ENCODE peak calls at places on chromosomes 12 and 14, in eight cellular contexts. One of them, this sample, is unnamed.

GRCh38 chr14:74654931-74655330 is 42.9 kb upstream of the LTBP2 start:
- DNase-seq in astrocyte of the cerebellum: no peak
- DNase-seq in lower leg skin: no peak
- DNase-seq in right cardiac atrium: no peak
- DNase-seq in OCI-LY7: no peak
- DNase-seq in foreskin fibroblast: no peak
- DNase-seq in IMR-90: no peak
- DNase-seq in ovary: no peak
- DNase-seq in this sample: no peak

GRCh38 chr12:53097207-53097563 is 282 bp upstream of the IGFBP6 start:
- DNase-seq in right cardiac atrium: no peak
- DNase-seq in foreskin fibroblast: peak
- DNase-seq in IMR-90: peak
- DNase-seq in lower leg skin: no peak
- DNase-seq in ovary: peak
- DNase-seq in astrocyte of the cerebellum: no peak
- DNase-seq in OCI-LY7: no peak
- DNase-seq in this sample: no peak

GRCh38 chr12:46303039-46303666 is 34.3 kb upstream of the SLC38A1 start:
- DNase-seq in lower leg skin: no peak
- DNase-seq in OCI-LY7: peak
- DNase-seq in astrocyte of the cerebellum: peak
- DNase-seq in right cardiac atrium: no peak
- DNase-seq in ovary: no peak
- DNase-seq in foreskin fibroblast: no peak
- DNase-seq in IMR-90: peak
- DNase-seq in this sample: peak

GRCh38 chr12:54431911-54432814 is 13.1 kb upstream of the ITGA5 start:
- DNase-seq in foreskin fibroblast: peak
- DNase-seq in right cardiac atrium: peak
- DNase-seq in IMR-90: peak
- DNase-seq in astrocyte of the cerebellum: no peak
- DNase-seq in OCI-LY7: no peak
- DNase-seq in ovary: peak
- DNase-seq in lower leg skin: peak
- DNase-seq in this sample: no peak

GRCh38 chr14:75391953-75392352 is 35.9 kb upstream of the JDP2 start:
- DNase-seq in foreskin fibroblast: no peak
- DNase-seq in astrocyte of the cerebellum: no peak
- DNase-seq in ovary: no peak
- DNase-seq in lower leg skin: no peak
- DNase-seq in OCI-LY7: no peak
- DNase-seq in right cardiac atrium: no peak
- DNase-seq in IMR-90: no peak
- DNase-seq in this sample: no peak

GRCh38 chr12:39620664-39621658 is 1.4 kb upstream of the ABCD2 start:
- DNase-seq in right cardiac atrium: peak
- DNase-seq in foreskin fibroblast: no peak
- DNase-seq in ovary: no peak
- DNase-seq in IMR-90: no peak
- DNase-seq in lower leg skin: no peak
- DNase-seq in astrocyte of the cerebellum: no peak
- DNase-seq in OCI-LY7: peak
- DNase-seq in this sample: no peak

GRCh38 chr12:124391340-124392261 is 96.7 kb downstream of the RFLNA start:
- DNase-seq in right cardiac atrium: peak
- DNase-seq in lower leg skin: no peak
- DNase-seq in IMR-90: peak
- DNase-seq in OCI-LY7: peak
- DNase-seq in foreskin fibroblast: no peak
- DNase-seq in ovary: peak
- DNase-seq in astrocyte of the cerebellum: no peak
- DNase-seq in this sample: no peak

GRCh38 chr12:46111727-46112126 is 121.4 kb upstream of the SCAF11 start:
- DNase-seq in foreskin fibroblast: no peak
- DNase-seq in ovary: no peak
- DNase-seq in right cardiac atrium: no peak
- DNase-seq in lower leg skin: no peak
- DNase-seq in IMR-90: no peak
- DNase-seq in astrocyte of the cerebellum: no peak
- DNase-seq in OCI-LY7: no peak
- DNase-seq in this sample: no peak

GRCh38 chr12:65720136-65720535 is 104.1 kb upstream of the HMGA2 start:
- DNase-seq in lower leg skin: no peak
- DNase-seq in OCI-LY7: no peak
- DNase-seq in IMR-90: peak
- DNase-seq in ovary: no peak
- DNase-seq in right cardiac atrium: no peak
- DNase-seq in foreskin fibroblast: peak
- DNase-seq in astrocyte of the cerebellum: no peak
- DNase-seq in this sample: no peak

GRCh38 chr12:65685514-65685913 is 138.8 kb upstream of the HMGA2 start:
- DNase-seq in astrocyte of the cerebellum: no peak
- DNase-seq in right cardiac atrium: no peak
- DNase-seq in IMR-90: peak
- DNase-seq in ovary: no peak
- DNase-seq in foreskin fibroblast: peak
- DNase-seq in lower leg skin: no peak
- DNase-seq in OCI-LY7: no peak
- DNase-seq in this sample: peak

GRCh38 chr12:12267801-12268200 is 957 bp upstream of the LRP6 start:
- DNase-seq in IMR-90: no peak
- DNase-seq in astrocyte of the cerebellum: no peak
- DNase-seq in OCI-LY7: no peak
- DNase-seq in foreskin fibroblast: no peak
- DNase-seq in right cardiac atrium: no peak
- DNase-seq in ovary: no peak
- DNase-seq in lower leg skin: no peak
- DNase-seq in this sample: peak

GRCh38 chr14:103805708-103806107 is 41.7 kb downstream of the PPP1R13B start:
- DNase-seq in IMR-90: no peak
- DNase-seq in right cardiac atrium: no peak
- DNase-seq in lower leg skin: no peak
- DNase-seq in astrocyte of the cerebellum: no peak
- DNase-seq in ovary: no peak
- DNase-seq in OCI-LY7: no peak
- DNase-seq in foreskin fibroblast: no peak
- DNase-seq in this sample: no peak

GRCh38 chr14:53979747-53980642 is 23.4 kb upstream of the BMP4 start:
- DNase-seq in ovary: peak
- DNase-seq in astrocyte of the cerebellum: peak
- DNase-seq in right cardiac atrium: peak
- DNase-seq in IMR-90: peak
- DNase-seq in OCI-LY7: no peak
- DNase-seq in lower leg skin: peak
- DNase-seq in foreskin fibroblast: peak
- DNase-seq in this sample: no peak

GRCh38 chr14:22977684-22978486 is 4.5 kb downstream of the AJUBA start:
- DNase-seq in right cardiac atrium: peak
- DNase-seq in OCI-LY7: no peak
- DNase-seq in foreskin fibroblast: peak
- DNase-seq in ovary: peak
- DNase-seq in astrocyte of the cerebellum: no peak
- DNase-seq in IMR-90: peak
- DNase-seq in lower leg skin: no peak
- DNase-seq in this sample: peak

GRCh38 chr14:22978487-22978837 is 3.9 kb downstream of the AJUBA start:
- DNase-seq in OCI-LY7: no peak
- DNase-seq in right cardiac atrium: no peak
- DNase-seq in ovary: no peak
- DNase-seq in lower leg skin: no peak
- DNase-seq in IMR-90: no peak
- DNase-seq in foreskin fibroblast: no peak
- DNase-seq in astrocyte of the cerebellum: no peak
- DNase-seq in this sample: no peak

GRCh38 chr14:22979748-22980392 is 2.5 kb downstream of the AJUBA start:
- DNase-seq in OCI-LY7: no peak
- DNase-seq in ovary: no peak
- DNase-seq in right cardiac atrium: no peak
- DNase-seq in astrocyte of the cerebellum: no peak
- DNase-seq in lower leg skin: peak
- DNase-seq in IMR-90: no peak
- DNase-seq in foreskin fibroblast: no peak
- DNase-seq in this sample: no peak

GRCh38 chr14:22980672-22981089 is 1.7 kb downstream of the AJUBA start:
- DNase-seq in right cardiac atrium: peak
- DNase-seq in astrocyte of the cerebellum: no peak
- DNase-seq in ovary: peak
- DNase-seq in foreskin fibroblast: peak
- DNase-seq in IMR-90: peak
- DNase-seq in OCI-LY7: no peak
- DNase-seq in lower leg skin: peak
- DNase-seq in this sample: peak

GRCh38 chr14:22978873-22979671 is 3.3 kb downstream of the AJUBA start:
- DNase-seq in foreskin fibroblast: no peak
- DNase-seq in IMR-90: no peak
- DNase-seq in lower leg skin: peak
- DNase-seq in right cardiac atrium: no peak
- DNase-seq in OCI-LY7: no peak
- DNase-seq in ovary: no peak
- DNase-seq in astrocyte of the cerebellum: no peak
- DNase-seq in this sample: peak
- H3K4me3 ChIP-seq in foreskin fibroblast: peak
- H3K4me3 ChIP-seq in IMR-90: peak
- H3K4me3 ChIP-seq in lower leg skin: no peak
- H3K4me3 ChIP-seq in right cardiac atrium: no peak
- H3K4me3 ChIP-seq in OCI-LY7: no peak
- H3K4me3 ChIP-seq in ovary: no peak
- H3K4me3 ChIP-seq in astrocyte of the cerebellum: peak
- H3K4me3 ChIP-seq in this sample: no peak

GRCh38 chr12:9931245-9931644 is 925 bp downstream of the CLEC2A start:
- DNase-seq in foreskin fibroblast: no peak
- DNase-seq in IMR-90: no peak
- DNase-seq in astrocyte of the cerebellum: no peak
- DNase-seq in lower leg skin: no peak
- DNase-seq in right cardiac atrium: no peak
- DNase-seq in OCI-LY7: no peak
- DNase-seq in ovary: no peak
- DNase-seq in this sample: no peak
- H3K4me3 ChIP-seq in foreskin fibroblast: no peak
- H3K4me3 ChIP-seq in IMR-90: no peak
- H3K4me3 ChIP-seq in astrocyte of the cerebellum: no peak
- H3K4me3 ChIP-seq in lower leg skin: no peak
- H3K4me3 ChIP-seq in right cardiac atrium: no peak
- H3K4me3 ChIP-seq in OCI-LY7: no peak
- H3K4me3 ChIP-seq in ovary: no peak
- H3K4me3 ChIP-seq in this sample: no peak

DNA sequence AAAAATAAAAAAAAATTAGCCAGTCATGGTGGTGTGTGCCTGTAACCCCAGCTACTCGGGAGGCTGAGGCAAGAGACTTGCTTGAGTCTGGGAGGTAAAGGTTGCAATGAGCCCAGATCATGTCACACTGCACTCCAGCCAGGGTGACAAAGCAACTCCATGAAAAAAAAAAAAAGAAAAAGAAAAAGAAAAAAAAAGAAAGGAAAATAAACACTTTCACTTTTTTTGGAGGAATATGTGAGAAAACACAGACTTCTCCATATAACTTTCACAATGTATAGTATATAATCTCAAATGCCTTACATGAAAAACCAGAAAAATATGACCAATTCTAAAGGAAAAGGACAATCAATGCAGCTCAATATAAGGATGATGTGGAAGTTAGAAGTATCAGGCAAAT is 8.9 kb downstream of the CLECL1 start:
- DNase-seq in IMR-90: no peak
- DNase-seq in astrocyte of the cerebellum: no peak
- DNase-seq in OCI-LY7: no peak
- DNase-seq in right cardiac atrium: no peak
- DNase-seq in lower leg skin: no peak
- DNase-seq in ovary: no peak
- DNase-seq in foreskin fibroblast: no peak
- DNase-seq in this sample: no peak
- H3K4me3 ChIP-seq in IMR-90: no peak
- H3K4me3 ChIP-seq in astrocyte of the cerebellum: no peak
- H3K4me3 ChIP-seq in OCI-LY7: peak
- H3K4me3 ChIP-seq in right cardiac atrium: no peak
- H3K4me3 ChIP-seq in lower leg skin: no peak
- H3K4me3 ChIP-seq in ovary: no peak
- H3K4me3 ChIP-seq in foreskin fibroblast: no peak
- H3K4me3 ChIP-seq in this sample: no peak

DNA sequence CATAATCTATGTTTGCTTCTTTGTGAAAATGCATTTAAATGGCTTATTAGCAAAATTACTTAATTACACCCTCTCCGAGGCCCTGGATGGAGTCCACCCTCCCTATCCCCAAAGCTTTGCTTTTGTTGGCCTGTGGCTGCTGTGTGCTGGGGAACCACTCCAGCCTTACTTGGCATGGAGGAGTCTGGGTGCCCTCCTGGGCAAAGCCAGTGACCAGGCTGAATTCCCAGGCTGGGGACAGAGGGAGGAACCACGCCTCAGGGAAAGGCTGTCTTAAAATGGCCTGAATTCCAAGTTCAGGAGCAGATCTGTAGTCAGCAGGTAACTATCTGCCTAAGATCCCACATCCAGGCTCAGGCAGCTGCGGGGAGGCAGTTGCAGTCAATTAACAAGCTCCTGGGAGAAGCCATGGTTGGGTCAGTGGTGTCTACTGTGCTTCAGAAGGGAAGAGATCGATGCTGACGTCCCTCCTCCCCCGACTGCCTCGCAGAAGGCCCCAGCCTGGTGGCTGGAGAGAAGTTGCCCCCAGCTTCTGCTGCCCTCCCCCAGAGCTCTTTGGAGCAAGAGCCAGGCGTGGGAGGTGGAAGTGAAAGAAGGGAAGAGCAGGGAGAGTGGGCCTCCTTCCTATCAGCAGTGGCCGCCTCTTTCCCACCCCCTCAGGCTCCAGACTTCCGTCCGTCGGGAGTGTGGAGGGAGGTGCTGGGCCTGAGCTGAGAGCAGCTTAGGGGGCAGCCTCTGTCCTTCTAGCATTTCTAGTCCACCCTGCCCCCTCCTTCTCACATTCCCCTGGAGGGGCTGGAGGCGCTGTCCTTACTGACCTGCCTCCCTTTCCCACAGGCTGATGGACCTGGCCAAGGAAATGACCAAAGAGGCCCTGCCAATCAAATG is 11.3 kb downstream of the VASH1 start:
- DNase-seq in ovary: peak
- DNase-seq in right cardiac atrium: peak
- DNase-seq in astrocyte of the cerebellum: no peak
- DNase-seq in OCI-LY7: no peak
- DNase-seq in lower leg skin: no peak
- DNase-seq in foreskin fibroblast: peak
- DNase-seq in IMR-90: peak
- DNase-seq in this sample: no peak
- H3K4me3 ChIP-seq in ovary: no peak
- H3K4me3 ChIP-seq in right cardiac atrium: no peak
- H3K4me3 ChIP-seq in astrocyte of the cerebellum: no peak
- H3K4me3 ChIP-seq in OCI-LY7: no peak
- H3K4me3 ChIP-seq in lower leg skin: no peak
- H3K4me3 ChIP-seq in foreskin fibroblast: no peak
- H3K4me3 ChIP-seq in IMR-90: no peak
- H3K4me3 ChIP-seq in this sample: no peak

This sample was measured in small intestine.